ENCODE peak calls at places on chromosomes 16 and 17, in four cellular contexts. One of them, this sample, is unnamed.

GRCh38 chr17:64095144-64095882 is 34.6 kb downstream of the ERN1 start:
- DNase-seq in GM12878: no peak
- DNase-seq in A549: no peak
- DNase-seq in ovary: no peak
- DNase-seq in this sample: no peak

GRCh38 chr17:36697907-36698526 is 96.6 kb downstream of the MRM1 start:
- DNase-seq in GM12878: no peak
- DNase-seq in A549: no peak
- DNase-seq in ovary: no peak
- DNase-seq in this sample: no peak

GRCh38 chr17:10716218-10716617 is 13.6 kb downstream of the TMEM220 start:
- DNase-seq in ovary: no peak
- DNase-seq in A549: no peak
- DNase-seq in GM12878: no peak
- DNase-seq in this sample: no peak

GRCh38 chr17:29179232-29180036 is 764 bp downstream of the MYO18A start:
- DNase-seq in A549: peak
- DNase-seq in GM12878: no peak
- DNase-seq in ovary: peak
- DNase-seq in this sample: peak

GRCh38 chr16:71540-72341 is 690 bp downstream of the RHBDF1 start:
- DNase-seq in ovary: peak
- DNase-seq in GM12878: no peak
- DNase-seq in A549: peak
- DNase-seq in this sample: peak

GRCh38 chr17:57431415-57431814 is 175.1 kb downstream of the MSI2 start:
- DNase-seq in A549: no peak
- DNase-seq in GM12878: no peak
- DNase-seq in ovary: no peak
- DNase-seq in this sample: no peak

GRCh38 chr17:69560987-69561441 is 146.5 kb downstream of the MAP2K6 start:
- DNase-seq in ovary: no peak
- DNase-seq in GM12878: no peak
- DNase-seq in A549: no peak
- DNase-seq in this sample: no peak

GRCh38 chr17:77281904-77282367 is 141.2 kb downstream of the SEC14L1 start:
- DNase-seq in A549: peak
- DNase-seq in GM12878: no peak
- DNase-seq in ovary: no peak
- DNase-seq in this sample: peak

GRCh38 chr16:72189865-72190371 is 18.0 kb upstream of the PMFBP1 start:
- DNase-seq in GM12878: no peak
- DNase-seq in A549: no peak
- DNase-seq in ovary: no peak
- DNase-seq in this sample: no peak

GRCh38 chr17:62030264-62030663 is 34.8 kb downstream of the MED13 start:
- DNase-seq in A549: no peak
- DNase-seq in ovary: no peak
- DNase-seq in GM12878: no peak
- DNase-seq in this sample: no peak

GRCh38 chr17:63831505-63831904 is 4.0 kb upstream of the FTSJ3 start:
- DNase-seq in A549: no peak
- DNase-seq in GM12878: no peak
- DNase-seq in ovary: no peak
- DNase-seq in this sample: no peak

GRCh38 chr16:50263940-50264929 is 2.1 kb upstream of the ADCY7 start:
- DNase-seq in ovary: no peak
- DNase-seq in A549: no peak
- DNase-seq in GM12878: peak
- DNase-seq in this sample: peak

GRCh38 chr16:27802664-27803450 is 252.9 kb downstream of the KATNIP start:
- DNase-seq in A549: no peak
- DNase-seq in ovary: no peak
- DNase-seq in GM12878: no peak
- DNase-seq in this sample: no peak

GRCh38 chr17:69654981-69655581 is 240.6 kb downstream of the MAP2K6 start:
- DNase-seq in GM12878: no peak
- DNase-seq in ovary: no peak
- DNase-seq in A549: no peak
- DNase-seq in this sample: no peak

GRCh38 chr17:19546289-19547065 is 12.8 kb downstream of the SLC47A1 start:
- DNase-seq in ovary: no peak
- DNase-seq in A549: no peak
- DNase-seq in GM12878: no peak
- DNase-seq in this sample: peak

GRCh38 chr17:549197-550040 is 165.2 kb downstream of the VPS53 start:
- DNase-seq in GM12878: no peak
- DNase-seq in ovary: no peak
- DNase-seq in A549: no peak
- DNase-seq in this sample: no peak

GRCh38 chr16:16992986-16993783 is 477.6 kb downstream of the XYLT1 start:
- DNase-seq in GM12878: peak
- DNase-seq in ovary: no peak
- DNase-seq in A549: no peak
- DNase-seq in this sample: no peak

GRCh38 chr16:85612801-85613608 is at the start of gene GSE1:
- DNase-seq in ovary: peak
- DNase-seq in A549: peak
- DNase-seq in GM12878: peak
- DNase-seq in this sample: peak

GRCh38 chr16:7397901-7398300 is 65.3 kb downstream of the RBFOX1 start:
- DNase-seq in ovary: no peak
- DNase-seq in A549: no peak
- DNase-seq in GM12878: no peak
- DNase-seq in this sample: no peak

GRCh38 chr17:71188811-71189492 is 931.9 kb upstream of the SOX9 start:
- DNase-seq in GM12878: no peak
- DNase-seq in A549: no peak
- DNase-seq in ovary: no peak
- DNase-seq in this sample: no peak

GRCh38 chr16:28003021-28003865 is 60.3 kb downstream of the GSG1L start:
- DNase-seq in GM12878: no peak
- DNase-seq in ovary: no peak
- DNase-seq in A549: no peak
- DNase-seq in this sample: no peak

GRCh38 chr17:64008830-64009229 is 10.7 kb downstream of the PRR29 start:
- DNase-seq in GM12878: no peak
- DNase-seq in A549: no peak
- DNase-seq in ovary: no peak
- DNase-seq in this sample: peak

GRCh38 chr16:70715113-70715711 is 29.4 kb upstream of the MTSS2 start:
- DNase-seq in GM12878: no peak
- DNase-seq in A549: peak
- DNase-seq in ovary: peak
- DNase-seq in this sample: no peak

GRCh38 chr17:27218719-27219488 is 75.0 kb upstream of the WSB1 start:
- DNase-seq in A549: no peak
- DNase-seq in ovary: no peak
- DNase-seq in GM12878: peak
- DNase-seq in this sample: no peak

GRCh38 chr17:34797724-34798123 is 163.5 kb downstream of the CCT6B start:
- DNase-seq in ovary: no peak
- DNase-seq in GM12878: no peak
- DNase-seq in A549: peak
- DNase-seq in this sample: no peak

GRCh38 chr17:77502626-77503292 is 362.0 kb downstream of the SEC14L1 start:
- DNase-seq in A549: no peak
- DNase-seq in GM12878: no peak
- DNase-seq in ovary: no peak
- DNase-seq in this sample: no peak

GRCh38 chr17:55812323-55812722 is 61.5 kb downstream of the PCTP start:
- DNase-seq in ovary: no peak
- DNase-seq in GM12878: no peak
- DNase-seq in A549: no peak
- DNase-seq in this sample: no peak

GRCh38 chr17:4898351-4898750 is 985 bp upstream of the C17orf107 start:
- DNase-seq in A549: no peak
- DNase-seq in GM12878: no peak
- DNase-seq in ovary: no peak
- DNase-seq in this sample: no peak

GRCh38 chr16:27795992-27796614 is 246.2 kb downstream of the KATNIP start:
- DNase-seq in A549: no peak
- DNase-seq in GM12878: no peak
- DNase-seq in ovary: peak
- DNase-seq in this sample: no peak

GRCh38 chr17:11935734-11936406 is 61.4 kb downstream of the ZNF18 start:
- DNase-seq in A549: no peak
- DNase-seq in GM12878: no peak
- DNase-seq in ovary: no peak
- DNase-seq in this sample: no peak

GRCh38 chr17:7916383-7916677 is 241 bp upstream of the RNF227 start:
- DNase-seq in GM12878: no peak
- DNase-seq in ovary: no peak
- DNase-seq in A549: no peak
- DNase-seq in this sample: no peak

GRCh38 chr17:7916799-7917198 is 710 bp upstream of the RNF227 start:
- DNase-seq in ovary: no peak
- DNase-seq in A549: no peak
- DNase-seq in GM12878: no peak
- DNase-seq in this sample: no peak

GRCh38 chr17:7914771-7915610 is 1.1 kb downstream of the RNF227 start:
- DNase-seq in A549: peak
- DNase-seq in GM12878: no peak
- DNase-seq in ovary: peak
- DNase-seq in this sample: no peak

GRCh38 chr17:7912927-7913524 is 3.1 kb downstream of the RNF227 start:
- DNase-seq in ovary: no peak
- DNase-seq in GM12878: peak
- DNase-seq in A549: peak
- DNase-seq in this sample: peak

GRCh38 chr17:7915611-7916382 is at the start of gene RNF227:
- DNase-seq in GM12878: peak
- DNase-seq in A549: peak
- DNase-seq in ovary: peak
- DNase-seq in this sample: peak
- TF ChIP-seq POLR2A in GM12878: peak
- TF ChIP-seq POLR2A in A549: peak
- TF ChIP-seq POLR2A in ovary: peak
- TF ChIP-seq POLR2A in this sample: no peak

GRCh38 chr16:74302341-74302740 is 5.7 kb downstream of the PSMD7 start:
- DNase-seq in GM12878: no peak
- DNase-seq in ovary: no peak
- DNase-seq in A549: no peak
- DNase-seq in this sample: no peak

GRCh38 chr16:74296120-74296464 is 522 bp upstream of the PSMD7 start:
- DNase-seq in A549: no peak
- DNase-seq in GM12878: no peak
- DNase-seq in ovary: no peak
- DNase-seq in this sample: no peak

GRCh38 chr16:74297296-74297665 is 667 bp downstream of the PSMD7 start:
- DNase-seq in A549: peak
- DNase-seq in GM12878: no peak
- DNase-seq in ovary: no peak
- DNase-seq in this sample: no peak

GRCh38 chr16:74296465-74297295 is at the start of gene PSMD7:
- DNase-seq in A549: peak
- DNase-seq in GM12878: peak
- DNase-seq in ovary: peak
- DNase-seq in this sample: peak

GRCh38 chr16:74298104-74298503 is 1.5 kb downstream of the PSMD7 start:
- DNase-seq in ovary: no peak
- DNase-seq in GM12878: no peak
- DNase-seq in A549: no peak
- DNase-seq in this sample: no peak
- H3K4me3 ChIP-seq in ovary: no peak
- H3K4me3 ChIP-seq in GM12878: peak
- H3K4me3 ChIP-seq in A549: peak
- H3K4me3 ChIP-seq in this sample: no peak

GRCh38 chr17:75271955-75272847 is 1.2 kb upstream of the MIF4GD start:
- DNase-seq in A549: no peak
- DNase-seq in GM12878: no peak
- DNase-seq in ovary: no peak
- DNase-seq in this sample: no peak

GRCh38 chr17:75271233-75271954 is 363 bp upstream of the MIF4GD start:
- DNase-seq in A549: peak
- DNase-seq in ovary: peak
- DNase-seq in GM12878: no peak
- DNase-seq in this sample: peak

GRCh38 chr17:75270966-75271232 is at the start of gene MIF4GD:
- DNase-seq in A549: no peak
- DNase-seq in ovary: no peak
- DNase-seq in GM12878: no peak
- DNase-seq in this sample: no peak

GRCh38 chr17:75268931-75269330 is 2.1 kb downstream of the MIF4GD start:
- DNase-seq in ovary: no peak
- DNase-seq in GM12878: no peak
- DNase-seq in A549: no peak
- DNase-seq in this sample: no peak

GRCh38 chr17:75270218-75270965 is 639 bp downstream of the MIF4GD start:
- DNase-seq in GM12878: no peak
- DNase-seq in ovary: peak
- DNase-seq in A549: peak
- DNase-seq in this sample: peak
- TF ChIP-seq CTCF in GM12878: peak
- TF ChIP-seq CTCF in ovary: no peak
- TF ChIP-seq CTCF in A549: no peak
- TF ChIP-seq CTCF in this sample: no peak

DNA sequence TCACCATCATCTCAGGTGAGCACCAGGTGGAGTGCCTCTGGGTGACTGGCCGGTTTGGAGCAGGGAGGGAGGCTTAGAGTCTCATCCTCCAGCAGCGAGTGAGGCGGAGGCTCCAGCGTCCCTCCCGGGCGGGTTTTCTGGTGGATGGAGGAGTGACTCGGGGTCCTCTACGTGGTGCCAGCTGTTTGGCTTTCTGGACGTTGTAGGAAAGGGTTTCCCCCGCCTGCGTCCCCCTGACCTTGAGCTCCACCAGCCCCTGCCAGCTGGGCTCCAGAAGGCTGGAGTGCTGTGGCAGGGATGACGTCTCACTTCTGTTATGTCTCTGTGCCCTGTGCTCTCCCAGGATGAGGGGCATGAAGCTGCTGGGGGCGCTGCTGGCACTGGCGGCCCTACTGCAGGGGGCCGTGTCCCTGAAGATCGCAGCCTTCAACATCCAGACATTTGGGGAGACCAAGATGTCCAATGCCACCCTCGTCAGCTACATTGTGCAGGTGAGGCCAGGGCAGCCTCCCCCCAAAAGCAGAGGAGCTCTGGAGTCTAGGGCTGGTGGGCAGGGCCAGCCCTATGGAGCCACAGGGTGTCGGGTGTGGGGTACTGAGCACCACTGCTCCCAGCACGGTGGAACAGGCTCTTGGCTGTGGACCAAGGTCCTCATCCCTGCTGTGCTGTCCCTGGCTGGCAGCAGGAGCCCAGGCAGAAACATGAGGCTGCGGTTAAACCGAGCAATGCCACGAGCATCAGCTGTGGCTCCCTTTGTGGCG is 719 bp downstream of the DNASE1 start:
- DNase-seq in ovary: peak
- DNase-seq in GM12878: no peak
- DNase-seq in A549: no peak
- DNase-seq in this sample: no peak
- TF ChIP-seq POLR2A in ovary: no peak
- TF ChIP-seq POLR2A in GM12878: no peak
- TF ChIP-seq POLR2A in A549: no peak
- TF ChIP-seq POLR2A in this sample: no peak

This sample was measured in lower leg skin.